ENCODE peak calls at places on chromosomes 11 and 22, in eight cellular contexts. L is fibroblast of villous mesenchyme, Z is NB4, T is AG04450, O is pancreas, N is right lobe of liver, P is MM.1S, J is heart left ventricle. G is an unnamed sample.
A peak's percentile ranks its signal among the peaks of the same experiment; 100 is the strongest.

GRCh38 chr11:14119357-14119756 is 156.8 kb downstream of the SPON1 start:
- DNase-seq in Z (peak; percentile 9), L (no peak), O (no peak), N (no peak), P (no peak), J (no peak), T (no peak), G (no peak)

GRCh38 chr22:29309332-29310064 is 3.0 kb downstream of the GAS2L1 start:
- DNase-seq in J (peak; percentile 88), P (no peak), Z (peak; percentile 33), T (no peak), N (no peak), O (peak; percentile 67), L (no peak), G (no peak)

GRCh38 chr11:73384871-73385692 is 8.9 kb downstream of the RELT start:
- DNase-seq in Z (peak; percentile 97), L (peak; percentile 56), J (peak; percentile 65), O (no peak), P (no peak), T (no peak), N (peak; percentile 67), G (no peak)

GRCh38 chr22:46457502-46458488 is 79.6 kb downstream of the CELSR1 start:
- DNase-seq in Z (no peak), N (no peak), O (no peak), J (no peak), L (peak; percentile 3), T (no peak), P (no peak), G (peak; percentile 26)

GRCh38 chr11:789951-790350 is at the start of gene CEND1:
- DNase-seq in L (no peak), P (peak; percentile 61), N (no peak), O (no peak), Z (no peak), J (no peak), T (no peak), G (peak; percentile 88)

GRCh38 chr11:33735166-33735425 is 1.1 kb downstream of the CD59 start:
- DNase-seq in J (no peak), L (no peak), T (no peak), P (no peak), Z (no peak), O (no peak), N (no peak), G (no peak)

GRCh38 chr11:88320149-88320559 is 17.4 kb downstream of the CTSC start:
- DNase-seq in J (no peak), Z (no peak), L (peak; percentile 95), O (no peak), P (no peak), N (no peak), T (peak; percentile 21), G (peak; percentile 63)

GRCh38 chr22:25383278-25383820 is 163.9 kb downstream of the CRYBB2 start:
- DNase-seq in T (no peak), O (no peak), J (no peak), P (no peak), L (no peak), Z (no peak), N (peak; percentile 63), G (no peak)

GRCh38 chr11:14148653-14149273 is 186.2 kb downstream of the SPON1 start:
- DNase-seq in N (no peak), T (peak; percentile 3), Z (peak; percentile 22), O (no peak), P (peak; percentile 43), J (no peak), L (peak; percentile 38), G (no peak)

GRCh38 chr22:50061141-50061823 is 3.2 kb upstream of the TTLL8 start:
- DNase-seq in P (no peak), Z (no peak), N (no peak), O (no peak), L (no peak), T (no peak), J (peak; percentile 13), G (no peak)

GRCh38 chr11:65184146-65184545 is 2.4 kb downstream of the CAPN1 start:
- DNase-seq in Z (no peak), P (no peak), O (no peak), L (no peak), J (no peak), N (peak; percentile 55), T (no peak), G (no peak)

GRCh38 chr11:65181569-65182257 is at the start of gene CAPN1:
- DNase-seq in P (peak; percentile 78), O (peak; percentile 80), Z (peak; percentile 97), L (peak; percentile 91), N (peak; percentile 91), J (peak; percentile 92), T (peak; percentile 61), G (peak; percentile 93)

GRCh38 chr11:65180877-65181568 is 705 bp upstream of the CAPN1 start:
- DNase-seq in L (peak; percentile 74), P (peak; percentile 68), O (peak; percentile 81), N (peak; percentile 67), Z (peak; percentile 87), T (peak; percentile 10), J (peak; percentile 64), G (peak; percentile 43)

GRCh38 chr11:65183201-65183891 is 1.6 kb downstream of the CAPN1 start:
- DNase-seq in L (no peak), P (no peak), T (no peak), O (no peak), J (no peak), Z (no peak), N (peak; percentile 47), G (no peak)

DNA sequence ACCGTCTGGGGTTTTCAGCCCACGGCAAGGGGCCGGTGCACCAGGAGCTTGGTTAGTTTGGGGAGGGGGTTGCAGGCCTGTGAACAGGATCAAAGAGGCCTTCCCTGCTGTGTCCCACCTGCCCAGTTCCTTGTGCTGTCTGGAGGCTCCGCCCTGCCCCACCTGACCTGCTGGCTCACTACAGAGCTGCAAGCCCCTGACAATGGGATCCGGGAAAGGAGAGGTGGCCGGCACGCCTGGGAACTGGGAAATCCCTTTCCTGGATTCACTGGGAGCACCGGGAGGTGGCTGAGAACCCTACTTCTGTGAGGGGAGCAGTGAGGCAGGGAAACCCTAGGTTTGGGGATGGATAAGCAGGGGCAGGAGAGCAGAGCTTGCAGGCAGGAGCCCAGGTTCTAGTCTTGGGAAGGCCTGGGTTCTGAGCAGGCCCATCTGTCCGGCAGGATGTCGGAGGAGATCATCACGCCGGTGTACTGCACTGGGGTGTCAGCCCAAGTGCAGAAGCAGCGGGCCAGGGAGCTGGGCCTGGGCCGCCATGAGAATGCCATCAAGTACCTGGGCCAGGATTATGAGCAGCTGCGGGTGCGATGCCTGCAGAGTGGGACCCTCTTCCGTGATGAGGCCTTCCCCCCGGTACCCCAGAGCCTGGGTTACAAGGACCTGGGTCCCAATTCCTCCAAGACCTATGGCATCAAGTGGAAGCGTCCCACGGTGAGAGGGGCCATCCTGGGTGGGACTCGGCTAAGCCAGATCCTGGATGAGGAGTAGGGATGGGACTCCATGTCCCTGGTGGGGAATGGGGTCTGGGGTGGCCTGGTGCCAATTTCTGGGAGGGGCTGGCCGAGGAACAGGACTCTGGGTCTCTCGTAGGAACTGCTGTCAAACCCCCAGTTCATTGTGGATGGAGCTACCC is 786 bp downstream of the CAPN1 start:
- DNase-seq in N (peak; percentile 56), P (no peak), L (no peak), T (no peak), Z (no peak), J (peak; percentile 60), O (peak; percentile 70), G (peak; percentile 17)
- H3K4me3 ChIP-seq in N (peak overlapping the region; percentile 94), P (peak overlapping the region; percentile 97), L (peak overlapping the region; percentile 71), T (peak overlapping the region; percentile 88), Z (peak overlapping the region; percentile 88), J (peak overlapping the region; percentile 76), O (peak overlapping the region; percentile 94), G (peak overlapping the region; percentile 90)

GRCh38 chr11:114400222-114400973 is at the start of the genes C11orf71 and RBM7:
- DNase-seq in T (peak; percentile 99), Z (peak; percentile 99), J (peak; percentile 99), N (peak; percentile 99), L (peak; percentile 99), P (peak; percentile 99), O (peak; percentile 99), G (peak; percentile 100)
- TF ChIP-seq CTCF in T (peak; percentile 1), Z (no peak), J (peak; percentile 12), N (no peak), L (no peak), P (peak; percentile 27), O (no peak), G (no peak)

DNA sequence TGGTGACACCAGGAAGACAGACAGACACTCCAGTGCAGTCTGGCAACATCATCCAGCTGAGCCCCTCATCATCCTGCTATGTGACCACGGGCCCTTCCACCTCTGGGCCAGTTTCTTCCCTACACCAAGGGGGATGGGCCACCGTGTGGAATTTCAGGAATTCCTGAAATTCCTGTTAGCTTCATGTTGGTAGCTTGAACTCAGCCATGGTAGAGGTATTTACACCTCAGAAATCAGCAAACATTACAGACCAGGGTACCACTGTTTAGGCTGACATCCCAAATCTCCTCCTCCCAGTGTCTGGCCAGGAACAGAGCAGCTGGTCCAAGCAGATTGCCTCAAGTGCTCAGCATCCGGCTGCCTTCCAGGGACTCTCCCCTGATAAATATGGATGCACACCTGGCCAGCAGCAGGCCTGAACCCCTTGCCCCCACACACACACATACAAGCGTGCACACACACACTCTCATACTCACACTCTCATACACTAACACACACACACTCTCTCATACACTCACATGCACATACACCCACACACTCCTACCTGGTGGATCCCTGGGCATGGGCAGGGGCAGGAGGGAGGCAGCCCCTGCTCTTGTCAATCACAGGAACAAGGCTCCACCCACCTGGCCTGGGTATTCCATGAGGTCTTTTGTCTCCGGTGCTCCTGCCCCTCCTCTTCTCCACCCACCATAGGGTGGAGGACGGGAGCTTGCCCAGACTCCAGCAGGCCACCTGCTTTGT is 85.2 kb downstream of the BUD13 start:
- DNase-seq in Z (no peak), T (no peak), N (no peak), J (no peak), O (no peak), P (no peak), L (no peak), G (no peak)
- H3K4me3 ChIP-seq in Z (no peak overlapping the region), T (no peak overlapping the region), N (no peak overlapping the region), J (no peak overlapping the region), O (no peak overlapping the region), P (no peak overlapping the region), L (no peak overlapping the region), G (no peak overlapping the region)

GRCh38 chr11:45853616-45854219 is 6.4 kb downstream of the CRY2 start:
- DNase-seq in T (no peak), P (no peak), N (peak; percentile 86), J (peak; percentile 90), Z (no peak), L (no peak), O (no peak), G (no peak)

GRCh38 chr11:45850446-45850845 is 3.2 kb downstream of the CRY2 start:
- DNase-seq in T (no peak), P (no peak), J (no peak), L (peak; percentile 18), N (no peak), Z (no peak), O (no peak), G (peak; percentile 31)

GRCh38 chr11:45852018-45852711 is 4.9 kb downstream of the CRY2 start:
- DNase-seq in L (no peak), P (peak; percentile 26), O (no peak), Z (no peak), N (peak; percentile 84), T (no peak), J (peak; percentile 47), G (no peak)

GRCh38 chr11:45855308-45855707 is 8.0 kb downstream of the CRY2 start:
- DNase-seq in L (no peak), T (no peak), O (no peak), J (no peak), Z (no peak), N (no peak), P (no peak), G (no peak)

GRCh38 chr11:45852712-45853101 is 5.4 kb downstream of the CRY2 start:
- DNase-seq in P (peak; percentile 77), T (no peak), N (peak; percentile 63), L (no peak), O (no peak), J (peak; percentile 83), Z (no peak), G (no peak)
- TF ChIP-seq CTCF in P (peak; percentile 65), T (no peak), N (peak; percentile 40), L (no peak), O (no peak), J (peak; percentile 43), Z (no peak), G (peak; percentile 3)

G was measured in foreskin fibroblast.